ENCODE peak calls at places on chromosomes 5 and 9, in five cellular contexts. Q is CD4-positive, alpha-beta memory T cell; F is SJSA1; S is adipocyte; D is CD8-positive, alpha-beta T cell. I is an unnamed sample.

GRCh38 chr5:50967388-50968039 is 301.1 kb downstream of the PARP8 start:
- DNase-seq in Q (no peak), D (no peak), S (peak; percentile 7), F (peak; percentile 9), I (no peak)

GRCh38 chr5:62538017-62538942 is 40.3 kb upstream of the LRRC70 start:
- DNase-seq in D (no peak), S (peak; percentile 51), Q (no peak), F (no peak), I (no peak)

GRCh38 chr5:90020575-90021535 is 388.7 kb downstream of the CETN3 start:
- DNase-seq in Q (no peak), S (peak; percentile 81), F (peak; percentile 91), D (no peak), I (no peak)

GRCh38 chr9:33813712-33814641 is 3.0 kb upstream of the UBE2R2 start:
- DNase-seq in S (peak; percentile 86), D (peak; percentile 48), Q (peak; percentile 60), F (peak; percentile 85), I (peak; percentile 61)

GRCh38 chr5:31987985-31988710 is 186.0 kb downstream of the GOLPH3 start:
- DNase-seq in S (peak; percentile 89), D (no peak), F (peak; percentile 73), Q (no peak), I (no peak)

GRCh38 chr5:55908804-55909203 is 57.6 kb downstream of the IL31RA start:
- DNase-seq in Q (no peak), F (no peak), D (no peak), S (peak; percentile 61), I (no peak)

GRCh38 chr9:131627846-131628820 is 82.8 kb downstream of the PRRT1B start:
- DNase-seq in S (no peak), F (peak; percentile 74), Q (peak; percentile 75), D (peak; percentile 73), I (peak; percentile 95)

GRCh38 chr9:72635197-72635596 is 113.8 kb downstream of the TMC1 start:
- DNase-seq in D (no peak), S (no peak), F (no peak), Q (no peak), I (no peak)

GRCh38 chr9:130805510-130806387 is 29.3 kb upstream of the ABL1 start:
- DNase-seq in Q (no peak), D (no peak), S (no peak), F (no peak), I (no peak)

GRCh38 chr5:113489299-113489698 is 1.0 kb upstream of the MCC start:
- DNase-seq in Q (peak; percentile 14), F (peak; percentile 99), S (peak; percentile 97), D (no peak), I (no peak)

GRCh38 chr5:110086658-110087388 is 397.1 kb downstream of the MAN2A1 start:
- DNase-seq in F (peak; percentile 4), Q (peak; percentile 8), S (peak; percentile 96), D (no peak), I (no peak)

GRCh38 chr5:177100714-177101121 is 14.0 kb downstream of the FGFR4 start:
- DNase-seq in Q (no peak), S (no peak), D (no peak), F (no peak), I (no peak)

GRCh38 chr5:171308453-171309275 is at the start of gene TLX3:
- DNase-seq in S (no peak), Q (no peak), F (no peak), D (no peak), I (no peak)

GRCh38 chr9:17630531-17630949 is 51.7 kb downstream of the SH3GL2 start:
- DNase-seq in Q (no peak), S (no peak), D (no peak), F (no peak), I (no peak)

GRCh38 chr5:95238560-95239325 is 46.2 kb downstream of the MCTP1 start:
- DNase-seq in F (peak; percentile 65), Q (no peak), S (peak; percentile 61), D (no peak), I (no peak)

GRCh38 chr5:73359395-73359794 is 89.2 kb downstream of the FOXD1 start:
- DNase-seq in S (no peak), F (no peak), Q (no peak), D (no peak), I (no peak)

GRCh38 chr9:107942870-107943269 is 453.3 kb upstream of the KLF4 start:
- DNase-seq in D (no peak), F (no peak), S (no peak), Q (no peak), I (no peak)

GRCh38 chr5:7869474-7870136 is 657 bp downstream of the MTRR start:
- DNase-seq in D (peak; percentile 55), Q (peak; percentile 32), S (peak; percentile 71), F (no peak), I (no peak)

GRCh38 chr9:89807682-89808075 is 202.9 kb downstream of the GADD45G start:
- DNase-seq in S (no peak), D (peak; percentile 19), Q (no peak), F (no peak), I (no peak)

GRCh38 chr5:34053133-34053532 is 10.1 kb upstream of the C1QTNF3 start:
- DNase-seq in D (no peak), Q (no peak), S (peak; percentile 91), F (no peak), I (no peak)

GRCh38 chr5:163434410-163434866 is 3.0 kb upstream of the CCNG1 start:
- DNase-seq in Q (no peak), D (no peak), F (peak; percentile 52), S (no peak), I (no peak)

GRCh38 chr5:56327810-56328209 is 94.7 kb upstream of the ANKRD55 start:
- DNase-seq in Q (peak; percentile 27), F (no peak), S (no peak), D (no peak), I (no peak)

GRCh38 chr9:105330201-105330600 is 85.8 kb downstream of the SLC44A1 start:
- DNase-seq in S (no peak), D (no peak), F (no peak), Q (no peak), I (no peak)

GRCh38 chr9:127838375-127839078 is 15.9 kb downstream of the ENG start:
- DNase-seq in F (peak; percentile 62), S (peak; percentile 89), Q (no peak), D (no peak), I (no peak)

GRCh38 chr9:137482094-137482781 is 23.1 kb upstream of the NSMF start:
- DNase-seq in F (peak; percentile 50), S (peak; percentile 85), Q (no peak), D (no peak), I (no peak)

GRCh38 chr5:141883184-141883947 is 5.2 kb upstream of the PCDH1 start:
- DNase-seq in S (peak; percentile 66), D (peak; percentile 47), Q (no peak), F (peak; percentile 27), I (no peak)

GRCh38 chr5:138696501-138696900 is 56.7 kb upstream of the CTNNA1 start:
- DNase-seq in F (peak; percentile 86), Q (no peak), S (peak; percentile 46), D (no peak), I (no peak)

DNA sequence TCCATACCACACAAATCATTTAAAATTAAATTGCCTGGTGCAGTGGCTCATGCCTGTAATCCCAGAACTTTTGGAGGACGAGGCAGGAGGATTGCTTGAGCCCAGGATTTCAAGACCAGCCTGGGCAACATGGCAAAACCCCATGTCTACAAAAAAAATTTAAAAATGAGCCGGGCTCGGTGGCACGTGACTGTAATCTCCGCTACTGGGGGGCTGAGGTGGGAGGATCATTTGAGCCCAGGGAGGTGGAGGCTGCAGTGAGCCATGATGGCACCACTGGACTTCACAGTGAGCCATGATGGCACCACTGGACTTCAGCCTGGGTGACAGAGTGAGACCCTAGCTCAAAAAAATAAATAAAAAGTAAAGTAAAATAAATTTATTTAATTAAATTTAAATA is 40.9 kb downstream of the LYRM7 start:
- DNase-seq in S (no peak), F (no peak), Q (no peak), D (no peak), I (no peak)
- H3K4me3 ChIP-seq in S (no peak overlapping the region), F (no peak overlapping the region), Q (no peak overlapping the region), D (no peak overlapping the region), I (no peak overlapping the region)

GRCh38 chr9:97855486-97855875 is 2.5 kb downstream of the FOXE1 start:
- DNase-seq in D (no peak), Q (no peak), F (no peak), S (no peak), I (peak; percentile 15)
- H3K4me1 ChIP-seq in D (peaks cover 34% of the 10 kb centered on the region), Q (peaks cover 43% of the 10 kb centered on the region), F (peaks cover 19% of the 10 kb centered on the region), S (no peaks in the 10 kb centered on the region), I (peaks cover 21% of the 10 kb centered on the region)

DNA sequence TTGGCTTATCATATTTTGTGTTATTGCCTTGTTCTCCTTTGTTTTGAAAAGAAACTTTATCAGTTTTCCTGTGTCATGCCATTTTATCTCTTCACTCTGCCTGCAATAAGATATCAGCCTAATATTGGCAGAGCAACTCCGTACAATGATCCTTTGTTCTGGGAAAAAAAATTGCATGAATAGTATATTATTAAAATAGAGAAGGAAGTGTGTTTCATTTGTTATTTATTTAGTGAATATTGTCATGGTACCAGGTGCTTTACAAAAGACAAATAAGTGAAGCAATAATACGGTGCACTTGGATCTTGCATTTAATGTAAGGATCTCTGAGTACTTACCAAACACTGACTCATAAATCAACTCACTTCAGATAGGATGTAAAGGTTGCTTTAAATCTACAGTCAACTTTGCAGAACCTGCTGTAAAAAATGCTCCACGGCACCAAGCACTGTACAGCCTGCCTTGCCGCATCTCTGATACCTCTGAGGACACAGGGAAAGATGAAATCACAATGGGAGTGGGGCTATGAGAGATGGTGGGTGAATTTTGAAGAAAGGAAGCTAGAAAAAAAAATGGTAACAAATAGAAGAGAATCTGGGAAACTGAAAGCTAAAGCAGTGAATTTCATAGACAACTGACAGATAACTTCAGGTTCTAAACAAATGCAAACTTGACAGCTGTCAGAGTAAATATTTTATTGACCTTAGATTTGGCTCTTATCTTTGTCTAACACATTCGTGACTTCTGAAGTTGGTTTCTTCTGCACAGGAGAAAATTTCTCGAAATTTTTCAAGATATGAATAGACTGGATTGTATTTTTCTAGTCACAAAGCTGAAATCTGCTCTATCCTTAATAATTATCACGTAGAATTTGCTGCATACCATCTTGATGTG is 232.1 kb downstream of the ENC1 start:
- DNase-seq in D (no peak), Q (no peak), F (no peak), S (no peak), I (no peak)
- H3K4me3 ChIP-seq in D (no peak overlapping the region), Q (no peak overlapping the region), F (no peak overlapping the region), S (no peak overlapping the region), I (no peak overlapping the region)

GRCh38 chr5:58073246-58073645 is 386.6 kb downstream of the PLK2 start:
- DNase-seq in Q (no peak), S (no peak), D (no peak), F (no peak), I (no peak)

GRCh38 chr5:58074717-58075116 is 385.2 kb downstream of the PLK2 start:
- DNase-seq in F (no peak), D (no peak), Q (no peak), S (no peak), I (no peak)

GRCh38 chr5:58072202-58072791 is 387.6 kb downstream of the PLK2 start:
- DNase-seq in Q (no peak), S (no peak), D (no peak), F (peak; percentile 16), I (no peak)

GRCh38 chr5:58075907-58076306 is 384.0 kb downstream of the PLK2 start:
- DNase-seq in Q (no peak), S (no peak), D (no peak), F (no peak), I (no peak)

GRCh38 chr5:58074222-58074621 is 385.7 kb downstream of the PLK2 start:
- DNase-seq in D (no peak), F (no peak), Q (no peak), S (no peak), I (no peak)
- H3K4me1 ChIP-seq in D (no peaks in the 10 kb centered on the region), F (peaks cover 20% of the 10 kb centered on the region), Q (no peaks in the 10 kb centered on the region), S (peaks cover 3% of the 10 kb centered on the region), I (no peaks in the 10 kb centered on the region)

GRCh38 chr5:173755319-173755718 is 132.8 kb upstream of the CPEB4 start:
- DNase-seq in F (no peak), Q (no peak), S (no peak), D (no peak), I (peak; percentile 68)
- H3K4me3 ChIP-seq in F (no peak overlapping the region), Q (no peak overlapping the region), S (no peak overlapping the region), D (no peak overlapping the region), I (no peak overlapping the region)